ENCODE peak calls at places on chromosomes 16 and 17, in seven cellular contexts. One of them, this sample, is unnamed.

GRCh38 chr16:12229759-12230594 is 253.4 kb downstream of the SNX29 start:
- DNase-seq in body of pancreas: peak; percentile 8
- DNase-seq in HCT116: no peak
- DNase-seq in thoracic aorta: no peak
- DNase-seq in lower lobe of right lung: no peak
- DNase-seq in tibial artery: no peak
- DNase-seq in CD4-positive, alpha-beta memory T cell: no peak
- DNase-seq in this sample: peak; percentile 53

GRCh38 chr16:88527186-88527936 is 42.8 kb upstream of the ZC3H18 start:
- DNase-seq in thoracic aorta: no peak
- DNase-seq in tibial artery: no peak
- DNase-seq in body of pancreas: peak; percentile 67
- DNase-seq in lower lobe of right lung: peak; percentile 71
- DNase-seq in HCT116: peak; percentile 34
- DNase-seq in CD4-positive, alpha-beta memory T cell: peak; percentile 70
- DNase-seq in this sample: peak; percentile 98

GRCh38 chr17:71438631-71439146 is 682.1 kb upstream of the SOX9 start:
- DNase-seq in HCT116: peak; percentile 90
- DNase-seq in CD4-positive, alpha-beta memory T cell: no peak
- DNase-seq in lower lobe of right lung: no peak
- DNase-seq in thoracic aorta: no peak
- DNase-seq in tibial artery: no peak
- DNase-seq in body of pancreas: peak; percentile 24
- DNase-seq in this sample: peak; percentile 98

GRCh38 chr17:66691644-66692500 is 143.0 kb upstream of the CACNG5 start:
- DNase-seq in body of pancreas: no peak
- DNase-seq in thoracic aorta: no peak
- DNase-seq in lower lobe of right lung: peak; percentile 57
- DNase-seq in HCT116: no peak
- DNase-seq in CD4-positive, alpha-beta memory T cell: no peak
- DNase-seq in tibial artery: no peak
- DNase-seq in this sample: peak; percentile 72

GRCh38 chr17:38747385-38748328 is 479 bp downstream of the PCGF2 start:
- DNase-seq in tibial artery: no peak
- DNase-seq in HCT116: no peak
- DNase-seq in lower lobe of right lung: peak; percentile 63
- DNase-seq in CD4-positive, alpha-beta memory T cell: peak; percentile 33
- DNase-seq in body of pancreas: no peak
- DNase-seq in thoracic aorta: no peak
- DNase-seq in this sample: no peak

GRCh38 chr16:56915311-56916105 is 16.4 kb upstream of the HERPUD1 start:
- DNase-seq in body of pancreas: no peak
- DNase-seq in thoracic aorta: no peak
- DNase-seq in lower lobe of right lung: no peak
- DNase-seq in tibial artery: peak; percentile 65
- DNase-seq in HCT116: no peak
- DNase-seq in CD4-positive, alpha-beta memory T cell: no peak
- DNase-seq in this sample: peak; percentile 24

GRCh38 chr16:2212362-2213324 is 2.0 kb upstream of the BRICD5 start:
- DNase-seq in body of pancreas: peak; percentile 76
- DNase-seq in CD4-positive, alpha-beta memory T cell: no peak
- DNase-seq in HCT116: no peak
- DNase-seq in tibial artery: no peak
- DNase-seq in thoracic aorta: no peak
- DNase-seq in lower lobe of right lung: peak; percentile 81
- DNase-seq in this sample: no peak

GRCh38 chr17:72334205-72334604 is 213.4 kb downstream of the SOX9 start:
- DNase-seq in CD4-positive, alpha-beta memory T cell: no peak
- DNase-seq in thoracic aorta: no peak
- DNase-seq in body of pancreas: no peak
- DNase-seq in tibial artery: no peak
- DNase-seq in lower lobe of right lung: no peak
- DNase-seq in HCT116: no peak
- DNase-seq in this sample: no peak

GRCh38 chr17:69474171-69474831 is 59.8 kb downstream of the MAP2K6 start:
- DNase-seq in HCT116: no peak
- DNase-seq in lower lobe of right lung: no peak
- DNase-seq in body of pancreas: no peak
- DNase-seq in tibial artery: no peak
- DNase-seq in thoracic aorta: no peak
- DNase-seq in CD4-positive, alpha-beta memory T cell: no peak
- DNase-seq in this sample: no peak

GRCh38 chr16:28905800-28906372 is 19.2 kb downstream of the RABEP2 start:
- DNase-seq in lower lobe of right lung: no peak
- DNase-seq in body of pancreas: no peak
- DNase-seq in HCT116: no peak
- DNase-seq in thoracic aorta: no peak
- DNase-seq in tibial artery: no peak
- DNase-seq in CD4-positive, alpha-beta memory T cell: no peak
- DNase-seq in this sample: no peak

GRCh38 chr17:38885728-38886642 is 16.1 kb downstream of the LASP1 start:
- DNase-seq in body of pancreas: no peak
- DNase-seq in thoracic aorta: no peak
- DNase-seq in HCT116: no peak
- DNase-seq in CD4-positive, alpha-beta memory T cell: no peak
- DNase-seq in tibial artery: no peak
- DNase-seq in lower lobe of right lung: no peak
- DNase-seq in this sample: no peak

GRCh38 chr16:8048433-8048832 is 541.9 kb downstream of the TMEM114 start:
- DNase-seq in tibial artery: no peak
- DNase-seq in body of pancreas: no peak
- DNase-seq in HCT116: no peak
- DNase-seq in lower lobe of right lung: no peak
- DNase-seq in CD4-positive, alpha-beta memory T cell: no peak
- DNase-seq in thoracic aorta: no peak
- DNase-seq in this sample: no peak

GRCh38 chr17:37813753-37814152 is 68.9 kb upstream of the HNF1B start:
- DNase-seq in HCT116: no peak
- DNase-seq in body of pancreas: no peak
- DNase-seq in CD4-positive, alpha-beta memory T cell: no peak
- DNase-seq in tibial artery: no peak
- DNase-seq in thoracic aorta: no peak
- DNase-seq in lower lobe of right lung: no peak
- DNase-seq in this sample: peak; percentile 76

GRCh38 chr16:64773638-64774037 is 348.2 kb downstream of the CDH11 start:
- DNase-seq in tibial artery: no peak
- DNase-seq in thoracic aorta: no peak
- DNase-seq in lower lobe of right lung: no peak
- DNase-seq in body of pancreas: no peak
- DNase-seq in HCT116: no peak
- DNase-seq in CD4-positive, alpha-beta memory T cell: no peak
- DNase-seq in this sample: no peak

GRCh38 chr17:32516450-32516849 is 29.7 kb downstream of the CDK5R1 start:
- DNase-seq in CD4-positive, alpha-beta memory T cell: no peak
- DNase-seq in thoracic aorta: no peak
- DNase-seq in body of pancreas: no peak
- DNase-seq in tibial artery: no peak
- DNase-seq in HCT116: no peak
- DNase-seq in lower lobe of right lung: no peak
- DNase-seq in this sample: no peak

GRCh38 chr17:82358467-82359350 is at the start of gene TEX19:
- DNase-seq in thoracic aorta: no peak
- DNase-seq in lower lobe of right lung: no peak
- DNase-seq in HCT116: no peak
- DNase-seq in body of pancreas: no peak
- DNase-seq in tibial artery: no peak
- DNase-seq in CD4-positive, alpha-beta memory T cell: no peak
- DNase-seq in this sample: no peak

GRCh38 chr16:27436065-27436464 is 34.1 kb downstream of the IL21R start:
- DNase-seq in tibial artery: peak; percentile 37
- DNase-seq in HCT116: no peak
- DNase-seq in lower lobe of right lung: no peak
- DNase-seq in CD4-positive, alpha-beta memory T cell: no peak
- DNase-seq in body of pancreas: no peak
- DNase-seq in thoracic aorta: no peak
- DNase-seq in this sample: no peak

GRCh38 chr16:84044108-84044488 is 1.5 kb upstream of the SLC38A8 start:
- DNase-seq in thoracic aorta: no peak
- DNase-seq in tibial artery: no peak
- DNase-seq in CD4-positive, alpha-beta memory T cell: no peak
- DNase-seq in HCT116: peak; percentile 41
- DNase-seq in body of pancreas: no peak
- DNase-seq in lower lobe of right lung: peak; percentile 21
- DNase-seq in this sample: peak; percentile 23

GRCh38 chr16:2523801-2524231 is 3.6 kb downstream of the AMDHD2 start:
- DNase-seq in thoracic aorta: no peak
- DNase-seq in lower lobe of right lung: no peak
- DNase-seq in tibial artery: no peak
- DNase-seq in body of pancreas: no peak
- DNase-seq in CD4-positive, alpha-beta memory T cell: no peak
- DNase-seq in HCT116: no peak
- DNase-seq in this sample: no peak

GRCh38 chr16:7317982-7318381 is 14.7 kb upstream of the RBFOX1 start:
- DNase-seq in thoracic aorta: no peak
- DNase-seq in lower lobe of right lung: no peak
- DNase-seq in tibial artery: no peak
- DNase-seq in HCT116: no peak
- DNase-seq in body of pancreas: no peak
- DNase-seq in CD4-positive, alpha-beta memory T cell: no peak
- DNase-seq in this sample: no peak

GRCh38 chr17:3917391-3917931 is 1.2 kb upstream of the P2RX1 start:
- DNase-seq in thoracic aorta: no peak
- DNase-seq in lower lobe of right lung: peak; percentile 73
- DNase-seq in HCT116: no peak
- DNase-seq in body of pancreas: peak; percentile 28
- DNase-seq in CD4-positive, alpha-beta memory T cell: no peak
- DNase-seq in tibial artery: no peak
- DNase-seq in this sample: peak; percentile 46

GRCh38 chr17:63479495-63480184 is 2.8 kb downstream of the ACE start:
- DNase-seq in lower lobe of right lung: no peak
- DNase-seq in HCT116: no peak
- DNase-seq in CD4-positive, alpha-beta memory T cell: no peak
- DNase-seq in tibial artery: no peak
- DNase-seq in thoracic aorta: no peak
- DNase-seq in body of pancreas: no peak
- DNase-seq in this sample: no peak

GRCh38 chr16:22098538-22099255 is 6.4 kb downstream of the VWA3A start:
- DNase-seq in thoracic aorta: no peak
- DNase-seq in tibial artery: no peak
- DNase-seq in CD4-positive, alpha-beta memory T cell: peak; percentile 43
- DNase-seq in lower lobe of right lung: no peak
- DNase-seq in HCT116: peak; percentile 56
- DNase-seq in body of pancreas: peak; percentile 10
- DNase-seq in this sample: no peak

GRCh38 chr16:71931599-71931998 is 36.3 kb downstream of the IST1 start:
- DNase-seq in tibial artery: no peak
- DNase-seq in body of pancreas: no peak
- DNase-seq in lower lobe of right lung: no peak
- DNase-seq in HCT116: no peak
- DNase-seq in CD4-positive, alpha-beta memory T cell: no peak
- DNase-seq in thoracic aorta: no peak
- DNase-seq in this sample: no peak

GRCh38 chr17:56165017-56165720 is 11.9 kb downstream of the ANKFN1 start:
- DNase-seq in CD4-positive, alpha-beta memory T cell: no peak
- DNase-seq in tibial artery: no peak
- DNase-seq in HCT116: no peak
- DNase-seq in lower lobe of right lung: no peak
- DNase-seq in thoracic aorta: no peak
- DNase-seq in body of pancreas: no peak
- DNase-seq in this sample: no peak

GRCh38 chr16:87678618-87679017 is 76.3 kb downstream of the JPH3 start:
- DNase-seq in lower lobe of right lung: no peak
- DNase-seq in thoracic aorta: no peak
- DNase-seq in tibial artery: no peak
- DNase-seq in HCT116: no peak
- DNase-seq in body of pancreas: no peak
- DNase-seq in CD4-positive, alpha-beta memory T cell: no peak
- DNase-seq in this sample: no peak

GRCh38 chr17:10055251-10055975 is 143.0 kb downstream of the GAS7 start:
- DNase-seq in HCT116: no peak
- DNase-seq in thoracic aorta: no peak
- DNase-seq in lower lobe of right lung: no peak
- DNase-seq in body of pancreas: no peak
- DNase-seq in CD4-positive, alpha-beta memory T cell: no peak
- DNase-seq in tibial artery: no peak
- DNase-seq in this sample: no peak
- H3K27ac ChIP-seq in HCT116: no peak overlapping the region
- H3K27ac ChIP-seq in thoracic aorta: no peak overlapping the region
- H3K27ac ChIP-seq in lower lobe of right lung: no peak overlapping the region
- H3K27ac ChIP-seq in body of pancreas: no peak overlapping the region
- H3K27ac ChIP-seq in CD4-positive, alpha-beta memory T cell: no peak overlapping the region
- H3K27ac ChIP-seq in tibial artery: no peak overlapping the region
- H3K27ac ChIP-seq in this sample: no peak overlapping the region

GRCh38 chr17:75392559-75392958 is 12.9 kb downstream of the GRB2 start:
- DNase-seq in lower lobe of right lung: no peak
- DNase-seq in HCT116: no peak
- DNase-seq in body of pancreas: no peak
- DNase-seq in thoracic aorta: no peak
- DNase-seq in tibial artery: no peak
- DNase-seq in CD4-positive, alpha-beta memory T cell: no peak
- DNase-seq in this sample: no peak
- H3K4me1 ChIP-seq in lower lobe of right lung: peaks cover 82% of the 10 kb centered on the region
- H3K4me1 ChIP-seq in HCT116: peaks cover 23% of the 10 kb centered on the region
- H3K4me1 ChIP-seq in body of pancreas: peaks cover 36% of the 10 kb centered on the region
- H3K4me1 ChIP-seq in thoracic aorta: peaks cover 68% of the 10 kb centered on the region
- H3K4me1 ChIP-seq in tibial artery: peaks cover 66% of the 10 kb centered on the region
- H3K4me1 ChIP-seq in CD4-positive, alpha-beta memory T cell: peaks cover 80% of the 10 kb centered on the region
- H3K4me1 ChIP-seq in this sample: peaks cover 24% of the 10 kb centered on the region

GRCh38 chr17:74748279-74748528 is 224 bp upstream of the NHERF1 start:
- DNase-seq in CD4-positive, alpha-beta memory T cell: no peak
- DNase-seq in thoracic aorta: no peak
- DNase-seq in body of pancreas: no peak
- DNase-seq in HCT116: no peak
- DNase-seq in tibial artery: no peak
- DNase-seq in lower lobe of right lung: no peak
- DNase-seq in this sample: no peak
- H3K27ac ChIP-seq in CD4-positive, alpha-beta memory T cell: peak overlapping the region; percentile 80
- H3K27ac ChIP-seq in thoracic aorta: peak overlapping the region; percentile 85
- H3K27ac ChIP-seq in body of pancreas: peak overlapping the region; percentile 95
- H3K27ac ChIP-seq in HCT116: peak overlapping the region; percentile 53
- H3K27ac ChIP-seq in tibial artery: peak overlapping the region; percentile 89
- H3K27ac ChIP-seq in lower lobe of right lung: peak overlapping the region; percentile 89
- H3K27ac ChIP-seq in this sample: no peak overlapping the region

GRCh38 chr17:77442976-77443742 is 302.4 kb downstream of the SEC14L1 start:
- DNase-seq in tibial artery: no peak
- DNase-seq in body of pancreas: no peak
- DNase-seq in HCT116: no peak
- DNase-seq in CD4-positive, alpha-beta memory T cell: no peak
- DNase-seq in lower lobe of right lung: no peak
- DNase-seq in thoracic aorta: no peak
- DNase-seq in this sample: no peak

GRCh38 chr17:77438241-77439204 is 297.8 kb downstream of the SEC14L1 start:
- DNase-seq in tibial artery: no peak
- DNase-seq in HCT116: no peak
- DNase-seq in lower lobe of right lung: no peak
- DNase-seq in body of pancreas: no peak
- DNase-seq in CD4-positive, alpha-beta memory T cell: no peak
- DNase-seq in thoracic aorta: no peak
- DNase-seq in this sample: no peak

GRCh38 chr17:77439382-77440013 is 298.7 kb downstream of the SEC14L1 start:
- DNase-seq in HCT116: no peak
- DNase-seq in lower lobe of right lung: no peak
- DNase-seq in thoracic aorta: no peak
- DNase-seq in CD4-positive, alpha-beta memory T cell: no peak
- DNase-seq in body of pancreas: no peak
- DNase-seq in tibial artery: no peak
- DNase-seq in this sample: no peak

GRCh38 chr17:77441130-77441920 is 300.6 kb downstream of the SEC14L1 start:
- DNase-seq in tibial artery: no peak
- DNase-seq in CD4-positive, alpha-beta memory T cell: peak; percentile 86
- DNase-seq in lower lobe of right lung: no peak
- DNase-seq in body of pancreas: peak; percentile 41
- DNase-seq in HCT116: no peak
- DNase-seq in thoracic aorta: no peak
- DNase-seq in this sample: no peak

GRCh38 chr17:77440571-77440981 is 299.8 kb downstream of the SEC14L1 start:
- DNase-seq in lower lobe of right lung: no peak
- DNase-seq in tibial artery: no peak
- DNase-seq in thoracic aorta: no peak
- DNase-seq in body of pancreas: no peak
- DNase-seq in HCT116: no peak
- DNase-seq in CD4-positive, alpha-beta memory T cell: no peak
- DNase-seq in this sample: no peak
- H3K4me1 ChIP-seq in lower lobe of right lung: peaks cover 98% of the 10 kb centered on the region
- H3K4me1 ChIP-seq in tibial artery: peaks cover 71% of the 10 kb centered on the region
- H3K4me1 ChIP-seq in thoracic aorta: peaks cover 60% of the 10 kb centered on the region
- H3K4me1 ChIP-seq in body of pancreas: peaks cover 44% of the 10 kb centered on the region
- H3K4me1 ChIP-seq in HCT116: no peaks in the 10 kb centered on the region
- H3K4me1 ChIP-seq in CD4-positive, alpha-beta memory T cell: peaks cover 100% of the 10 kb centered on the region
- H3K4me1 ChIP-seq in this sample: peaks cover 25% of the 10 kb centered on the region